ENCODE peak calls at places on chromosomes 12 and 14, in eight cellular contexts. D is endothelial cell, E is endodermal cell, B is A172, X is progenitor cell of endocrine pancreas, N is fibroblast of lung, W is ecto neural progenitor cell, F is ureter. G is an unnamed sample.

GRCh38 chr12:3086729-3087323 is 9.6 kb downstream of the TSPAN9 start:
- DNase-seq in D (no peak), E (no peak), B (no peak), X (no peak), N (no peak), W (no peak), F (no peak), G (no peak)

GRCh38 chr12:11039171-11039570 is 8.0 kb upstream of the TAS2R31 start:
- DNase-seq in D (no peak), E (no peak), B (no peak), X (no peak), N (no peak), W (no peak), F (no peak), G (no peak)

GRCh38 chr12:111777345-111778045 is 10.8 kb downstream of the ALDH2 start:
- DNase-seq in D (no peak), E (no peak), B (no peak), X (no peak), N (no peak), W (no peak), F (no peak), G (no peak)

GRCh38 chr14:100172811-100173210 is 13.4 kb upstream of the DEGS2 start:
- DNase-seq in D (no peak), E (no peak), B (no peak), X (no peak), N (no peak), W (no peak), F (no peak), G (no peak)

GRCh38 chr14:79395061-79395460 is 816.2 kb downstream of the DIO2 start:
- DNase-seq in D (no peak), E (no peak), B (no peak), X (no peak), N (peak), W (no peak), F (no peak), G (peak)

GRCh38 chr14:93787465-93788306 is 599 bp downstream of the PRIMA1 start:
- DNase-seq in D (peak), E (peak), B (no peak), X (peak), N (no peak), W (peak), F (no peak), G (no peak)

GRCh38 chr12:3186546-3187237 is 109.5 kb downstream of the TSPAN9 start:
- DNase-seq in D (no peak), E (no peak), B (no peak), X (no peak), N (no peak), W (no peak), F (no peak), G (no peak)

GRCh38 chr14:76261371-76261811 is 109.7 kb downstream of the GPATCH2L start:
- DNase-seq in D (no peak), E (peak), B (no peak), X (no peak), N (peak), W (peak), F (no peak), G (no peak)

GRCh38 chr14:77139540-77140342 is 1.9 kb downstream of the ZDHHC22 start:
- DNase-seq in D (peak), E (peak), B (no peak), X (peak), N (no peak), W (peak), F (no peak), G (no peak)

GRCh38 chr12:229441-230191 is 15.7 kb upstream of the SLC6A12 start:
- DNase-seq in D (no peak), E (peak), B (no peak), X (no peak), N (no peak), W (peak), F (no peak), G (no peak)

GRCh38 chr12:42094277-42094676 is 50.4 kb downstream of the GXYLT1 start:
- DNase-seq in D (no peak), E (peak), B (peak), X (no peak), N (peak), W (no peak), F (no peak), G (no peak)

GRCh38 chr12:63420206-63420644 is 248.1 kb downstream of the DPY19L2 start:
- DNase-seq in D (peak), E (peak), B (peak), X (no peak), N (peak), W (peak), F (no peak), G (peak)

GRCh38 chr12:7498832-7499231 is 4.7 kb downstream of the CD163 start:
- DNase-seq in D (no peak), E (no peak), B (peak), X (no peak), N (peak), W (no peak), F (no peak), G (peak)

GRCh38 chr12:96846313-96846712 is 60.7 kb upstream of the NEDD1 start:
- DNase-seq in D (no peak), E (no peak), B (no peak), X (no peak), N (peak), W (no peak), F (no peak), G (no peak)

GRCh38 chr12:5171701-5172100 is 128.0 kb downstream of the KCNA5 start:
- DNase-seq in D (peak), E (peak), B (peak), X (peak), N (peak), W (peak), F (no peak), G (no peak)

GRCh38 chr12:73421832-73422231 is 1115.8 kb upstream of the ATXN7L3B start:
- DNase-seq in D (no peak), E (no peak), B (peak), X (no peak), N (peak), W (no peak), F (no peak), G (no peak)

GRCh38 chr12:76299536-76300296 is 48.5 kb downstream of the BBS10 start:
- DNase-seq in D (no peak), E (peak), B (peak), X (no peak), N (no peak), W (no peak), F (no peak), G (no peak)

GRCh38 chr12:75260316-75260715 is 50.7 kb upstream of the KCNC2 start:
- DNase-seq in D (no peak), E (no peak), B (no peak), X (no peak), N (peak), W (no peak), F (no peak), G (no peak)

GRCh38 chr12:9851050-9851449 is 18.1 kb downstream of the CLEC2B start:
- DNase-seq in D (no peak), E (no peak), B (no peak), X (no peak), N (no peak), W (no peak), F (no peak), G (no peak)

GRCh38 chr14:54785111-54785777 is 117.4 kb downstream of the GCH1 start:
- DNase-seq in D (no peak), E (no peak), B (no peak), X (no peak), N (no peak), W (no peak), F (no peak), G (no peak)

GRCh38 chr12:124745891-124746570 is 117.6 kb downstream of the SCARB1 start:
- DNase-seq in D (peak), E (peak), B (peak), X (peak), N (peak), W (peak), F (peak), G (peak)

GRCh38 chr14:29752221-29752923 is 175.3 kb downstream of the PRKD1 start:
- DNase-seq in D (no peak), E (no peak), B (no peak), X (no peak), N (no peak), W (no peak), F (no peak), G (no peak)

GRCh38 chr12:107511292-107511691 is 174.3 kb upstream of the PWP1 start:
- DNase-seq in D (no peak), E (peak), B (no peak), X (no peak), N (peak), W (no peak), F (no peak), G (peak)

GRCh38 chr12:13167226-13167625 is 29.3 kb upstream of the EMP1 start:
- DNase-seq in D (no peak), E (no peak), B (peak), X (no peak), N (peak), W (no peak), F (no peak), G (no peak)

GRCh38 chr14:33357225-33358010 is 418.7 kb downstream of the NPAS3 start:
- DNase-seq in D (no peak), E (no peak), B (no peak), X (no peak), N (no peak), W (no peak), F (no peak), G (no peak)